ENCODE peak calls at places on chromosomes 7 and 10, in seven cellular contexts. P is AG09319, M is GM12865, X is heart right ventricle, C is A549, R is lower leg skin, S is B cell. L is an unnamed sample.

GRCh38 chr7:918441-919113 is 35.9 kb downstream of the ADAP1 start:
- DNase-seq in S (no peak), M (no peak), X (no peak), R (peak), P (no peak), C (no peak), L (no peak)

GRCh38 chr7:26348234-26348851 is 56.7 kb downstream of the SNX10 start:
- DNase-seq in P (no peak), S (no peak), M (peak), R (no peak), C (no peak), X (no peak), L (no peak)

GRCh38 chr7:75056476-75056875 is 17.1 kb downstream of the RCC1L start:
- DNase-seq in X (no peak), M (no peak), C (no peak), S (no peak), P (peak), R (no peak), L (no peak)

GRCh38 chr7:12066561-12066960 is 144.5 kb upstream of the TMEM106B start:
- DNase-seq in S (no peak), C (no peak), X (no peak), P (no peak), R (no peak), M (no peak), L (no peak)

GRCh38 chr10:1422275-1422674 is 315.1 kb downstream of the ADARB2 start:
- DNase-seq in S (no peak), P (no peak), R (no peak), C (no peak), M (no peak), X (no peak), L (no peak)

GRCh38 chr10:113916053-113916452 is 61.6 kb downstream of the NHLRC2 start:
- DNase-seq in X (no peak), C (no peak), M (no peak), P (no peak), S (no peak), R (no peak), L (no peak)

GRCh38 chr10:89563861-89564478 is 28.6 kb upstream of the SLC16A12 start:
- DNase-seq in X (no peak), C (peak), M (peak), R (no peak), P (no peak), S (peak), L (no peak)

GRCh38 chr7:140640727-140641531 is at the start of gene DENND2A:
- DNase-seq in S (peak), P (no peak), C (no peak), X (peak), R (peak), M (no peak), L (no peak)

GRCh38 chr10:119541046-119541445 is 1.5 kb downstream of the RGS10 start:
- DNase-seq in M (no peak), P (no peak), C (no peak), S (no peak), R (no peak), X (no peak), L (no peak)

GRCh38 chr7:29623976-29624375 is 60.3 kb downstream of the PRR15 start:
- DNase-seq in S (no peak), R (no peak), P (no peak), M (no peak), C (no peak), X (no peak), L (no peak)

GRCh38 chr7:112945046-112945445 is 141.6 kb downstream of the GPR85 start:
- DNase-seq in R (no peak), M (no peak), X (no peak), C (no peak), P (no peak), S (no peak), L (no peak)

GRCh38 chr10:124744047-124744687 is at the start of gene FAM53B:
- DNase-seq in R (peak), S (peak), X (peak), C (peak), M (peak), P (no peak), L (no peak)

GRCh38 chr7:44077681-44078091 is 4.6 kb downstream of the POLM start:
- DNase-seq in P (no peak), S (no peak), X (no peak), C (no peak), M (no peak), R (no peak), L (no peak)

GRCh38 chr7:155380986-155381851 is 76.7 kb upstream of the EN2 start:
- DNase-seq in C (no peak), P (no peak), M (no peak), S (no peak), X (no peak), R (no peak), L (no peak)

GRCh38 chr10:19847321-19847720 is 31.1 kb downstream of the PLXDC2 start:
- DNase-seq in R (no peak), M (no peak), P (no peak), C (no peak), X (no peak), S (no peak), L (no peak)

GRCh38 chr7:117871401-117871777 is 1.9 kb downstream of the CTTNBP2 start:
- DNase-seq in P (no peak), C (no peak), R (no peak), X (no peak), S (no peak), M (no peak), L (no peak)

GRCh38 chr7:66307591-66308215 is 102.6 kb downstream of the TPST1 start:
- DNase-seq in X (no peak), C (no peak), S (no peak), R (no peak), P (no peak), M (no peak), L (no peak)

GRCh38 chr7:27202018-27202740 is 2.3 kb upstream of the HOXA13 start:
- DNase-seq in C (no peak), S (no peak), X (no peak), P (no peak), R (peak), M (no peak), L (no peak)

GRCh38 chr7:90618880-90619279 is 22.8 kb downstream of the CDK14 start:
- DNase-seq in M (no peak), R (no peak), S (no peak), X (no peak), P (no peak), C (no peak), L (no peak)

DNA sequence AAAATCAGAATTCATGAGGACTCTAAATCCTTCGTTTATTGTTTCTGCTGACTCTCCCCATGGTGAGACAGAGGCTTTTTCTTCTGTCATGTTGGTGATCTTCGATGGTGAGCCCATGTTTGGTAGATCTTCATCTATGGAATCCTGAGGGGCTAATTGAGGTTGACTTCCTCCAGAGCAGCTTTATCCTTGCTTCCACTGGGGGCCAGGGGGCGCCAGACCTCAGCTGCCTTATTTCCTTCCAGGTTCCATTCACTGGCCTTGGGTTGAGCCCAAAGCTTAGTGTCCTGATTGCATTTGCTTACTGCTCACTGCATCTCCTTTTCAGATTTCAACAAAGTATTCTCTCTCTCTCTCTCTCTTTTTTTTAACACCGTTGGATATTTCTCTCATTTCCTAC is 80.7 kb downstream of the GCC1 start:
- DNase-seq in P (no peak), X (peak), R (peak), M (peak), S (peak), C (no peak), L (no peak)
- TF ChIP-seq CTCF in P (peak), X (peak), R (no peak), M (peak), S (peak), C (peak), L (no peak)

DNA sequence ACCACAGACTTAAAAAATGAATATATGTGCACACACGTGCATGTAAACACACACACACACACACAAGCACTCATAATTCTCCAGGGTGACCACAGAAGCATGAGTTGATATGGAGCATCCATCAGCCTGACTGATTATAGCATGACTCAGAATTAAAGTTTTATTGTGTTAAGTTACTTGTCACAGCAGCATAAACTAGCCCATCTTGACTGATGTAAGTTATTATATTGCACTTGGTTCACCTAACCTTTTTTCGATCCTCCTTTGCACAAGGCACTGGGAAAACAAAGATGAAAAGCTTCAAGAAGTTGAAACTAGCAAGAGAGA is 18.8 kb upstream of the SLC35G1 start:
- DNase-seq in X (no peak), C (no peak), S (no peak), R (no peak), M (no peak), P (no peak), L (no peak)
- TF ChIP-seq CTCF in X (no peak), C (no peak), S (no peak), R (no peak), M (no peak), P (no peak), L (no peak)

DNA sequence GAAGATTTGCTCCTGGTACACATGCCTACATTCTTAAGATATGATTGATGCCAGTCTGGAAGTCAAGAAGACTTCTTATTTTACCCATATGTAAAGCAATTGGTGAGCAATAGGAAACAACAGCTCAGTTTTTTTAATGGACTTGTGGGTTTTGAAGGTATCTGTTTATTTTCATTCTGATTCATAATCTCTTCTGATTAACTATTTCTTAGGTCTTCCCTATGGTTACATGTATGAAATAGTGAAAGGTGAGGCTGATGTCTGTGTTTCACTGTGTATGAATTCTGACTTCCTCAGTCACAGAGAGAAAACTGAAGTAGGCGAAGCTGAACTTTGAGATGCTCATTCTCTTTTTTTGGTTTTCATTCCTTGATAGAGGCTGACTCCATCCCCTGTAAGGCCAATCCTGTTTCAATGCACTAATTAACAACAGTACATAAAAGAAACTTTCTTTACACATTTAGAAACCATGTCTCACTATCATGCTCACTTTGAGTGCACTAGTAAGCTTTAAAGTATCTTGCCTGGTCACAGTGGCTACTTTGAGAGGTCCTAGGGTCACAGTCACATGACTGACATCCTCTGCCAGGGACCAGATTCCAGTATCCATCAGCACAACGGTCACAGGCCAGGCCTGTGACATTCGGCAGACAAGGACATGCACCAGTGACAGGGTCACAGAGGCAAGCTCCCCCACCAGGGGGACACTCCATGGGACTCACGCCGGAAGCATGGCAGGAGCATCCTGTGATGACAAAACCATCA is 59.5 kb upstream of the LAMB1 start:
- DNase-seq in C (no peak), S (no peak), M (peak), R (no peak), P (no peak), X (no peak), L (no peak)
- TF ChIP-seq CTCF in C (no peak), S (no peak), M (no peak), R (no peak), P (no peak), X (no peak), L (no peak)

GRCh38 chr7:94779070-94779469 is 123.1 kb upstream of the SGCE start:
- DNase-seq in R (no peak), M (no peak), C (no peak), X (no peak), P (no peak), S (no peak), L (no peak)
- TF ChIP-seq CTCF in R (no peak), M (no peak), C (no peak), X (no peak), P (no peak), S (no peak), L (no peak)

DNA sequence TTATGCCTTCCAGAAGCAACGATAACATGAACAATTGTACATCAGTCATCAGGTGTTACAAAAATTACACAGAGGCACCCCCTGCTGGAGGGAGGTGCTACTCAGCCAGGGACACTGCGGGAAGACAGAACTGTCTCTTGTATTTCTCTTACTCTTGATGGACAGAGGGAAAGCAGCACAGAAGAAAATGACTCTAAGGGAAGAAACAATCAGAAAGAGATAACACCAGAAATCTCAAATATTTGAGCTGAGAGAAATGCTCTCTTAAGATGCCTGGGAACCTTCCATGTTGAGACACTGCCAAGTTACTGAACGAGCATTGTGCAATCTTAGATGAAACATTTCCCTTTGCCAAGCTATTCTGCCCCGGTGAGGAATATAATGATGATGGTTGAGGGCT is 227.6 kb upstream of the NPSR1 start:
- DNase-seq in C (peak), X (no peak), S (no peak), R (no peak), P (peak), M (peak), L (no peak)
- TF ChIP-seq CTCF in C (peak), X (peak), S (no peak), R (no peak), P (peak), M (peak), L (no peak)

GRCh38 chr7:97872025-97872669 is at the start of gene ASNS:
- DNase-seq in X (peak), P (peak), S (peak), M (peak), R (peak), C (peak), L (peak)
- TF ChIP-seq CTCF in X (no peak), P (no peak), S (no peak), M (no peak), R (no peak), C (no peak), L (no peak)

DNA sequence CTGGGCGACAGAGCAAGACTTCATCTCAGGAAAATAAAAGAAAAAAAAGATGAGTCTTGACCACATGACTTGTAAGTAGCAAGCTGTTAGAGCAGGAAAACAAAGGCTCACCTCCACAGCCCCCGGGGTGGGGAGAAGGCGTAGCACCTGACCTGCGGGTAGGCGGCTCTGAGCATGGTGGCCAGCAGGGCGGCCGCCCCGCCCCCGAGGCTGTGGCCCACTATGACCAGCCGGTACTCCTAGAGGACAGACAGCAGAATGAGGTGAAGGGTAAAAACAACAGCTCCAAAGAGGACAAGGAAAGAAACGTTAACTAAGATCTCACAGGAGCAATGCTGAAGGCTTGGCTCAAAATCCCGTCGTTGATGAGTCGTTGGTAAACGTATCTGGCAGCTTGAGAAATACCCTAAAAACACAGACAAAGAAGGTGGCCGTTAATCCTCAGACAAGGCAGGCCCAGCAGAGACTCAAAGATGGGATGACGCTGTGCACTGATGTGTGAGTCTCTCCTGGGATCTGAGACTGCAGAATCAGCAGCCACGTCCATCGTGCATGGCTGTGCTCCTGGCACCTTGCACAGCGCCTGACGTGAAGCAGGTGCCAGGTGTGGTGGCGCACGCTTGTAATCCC is 31.1 kb downstream of the DAGLB start:
- DNase-seq in R (no peak), X (no peak), M (no peak), S (no peak), P (no peak), C (no peak), L (no peak)
- TF ChIP-seq CTCF in R (no peak), X (no peak), M (no peak), S (no peak), P (no peak), C (no peak), L (no peak)

DNA sequence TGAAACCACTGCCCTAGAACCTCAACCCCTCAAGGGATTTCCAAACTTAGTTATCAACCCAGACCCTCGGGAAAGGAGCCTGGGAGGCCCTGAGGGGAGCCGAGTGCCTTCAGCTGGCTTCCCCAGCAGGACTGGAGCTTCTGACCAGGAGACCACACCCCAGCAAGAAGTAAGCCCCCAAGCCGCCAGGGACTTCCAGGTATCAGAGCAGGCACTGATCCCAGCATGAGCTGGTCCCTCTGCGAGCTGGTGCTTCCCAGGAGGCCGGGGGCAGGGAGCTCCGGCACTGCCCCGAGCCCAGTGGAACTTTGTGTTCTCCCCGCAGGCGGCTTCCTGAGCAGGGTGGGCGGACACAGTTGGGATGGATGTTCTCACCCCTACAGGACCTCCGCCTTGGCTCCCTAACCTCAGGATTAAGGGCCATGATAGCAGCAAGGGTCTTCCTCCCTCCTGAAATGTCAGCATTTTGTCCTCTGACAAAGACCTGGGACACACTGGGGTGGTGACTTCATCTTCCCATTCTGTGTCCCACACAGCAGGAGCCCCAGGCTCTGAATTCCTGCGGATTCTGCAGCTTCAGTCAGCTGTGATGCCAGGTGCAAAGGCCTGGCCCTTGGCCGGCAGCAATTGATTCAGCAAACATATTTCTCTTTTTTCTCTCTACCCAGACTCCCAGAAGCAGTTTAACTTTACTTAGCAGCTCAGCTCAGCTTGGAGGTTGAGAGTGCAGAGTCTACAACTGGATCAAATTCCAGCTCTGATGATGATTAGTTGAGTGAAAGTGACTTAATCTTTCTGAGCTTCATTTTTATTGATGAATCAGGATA is 11.6 kb downstream of the ATP6V0E2 start:
- DNase-seq in M (no peak), R (peak), X (no peak), S (no peak), P (no peak), C (no peak), L (peak)
- TF ChIP-seq CTCF in M (no peak), R (no peak), X (no peak), S (no peak), P (no peak), C (no peak), L (no peak)

GRCh38 chr10:27724287-27724686 is 21.3 kb downstream of the MKX start:
- DNase-seq in X (no peak), R (no peak), S (no peak), M (no peak), P (no peak), C (no peak), L (no peak)
- TF ChIP-seq CTCF in X (no peak), R (no peak), S (no peak), M (no peak), P (peak), C (peak), L (no peak)

L was measured in omental fat pad.